ENCODE peak calls at places on chromosome 5, in six cellular contexts. V is A549, M is body of pancreas, R is HCT116, J is cardiac fibroblast, Z is prostate gland. L is an unnamed sample.

GRCh38 chr5:168106008-168106761 is 185.3 kb upstream of the WWC1 start:
- DNase-seq in V (peak), M (no peak), R (no peak), J (no peak), Z (no peak), L (no peak)

GRCh38 chr5:149271195-149271716 is 403 bp upstream of the AFAP1L1 start:
- DNase-seq in V (peak), M (no peak), R (no peak), J (no peak), Z (no peak), L (no peak)

GRCh38 chr5:135978212-135978631 is 23.4 kb upstream of the LECT2 start:
- DNase-seq in V (peak), M (no peak), R (no peak), J (peak), Z (no peak), L (no peak)

GRCh38 chr5:31639488-31640011 is 619 bp downstream of the PDZD2 start:
- DNase-seq in V (no peak), M (no peak), R (no peak), J (no peak), Z (no peak), L (no peak)

GRCh38 chr5:181219262-181220177 is 3.6 kb upstream of the TRIM41 start:
- DNase-seq in V (no peak), M (no peak), R (no peak), J (no peak), Z (no peak), L (no peak)

GRCh38 chr5:65742565-65743231 is 20.7 kb downstream of the NLN start:
- DNase-seq in V (peak), M (no peak), R (peak), J (peak), Z (no peak), L (peak)

GRCh38 chr5:14156611-14157493 is 13.7 kb downstream of the TRIO start:
- DNase-seq in V (peak), M (no peak), R (peak), J (peak), Z (no peak), L (peak)

GRCh38 chr5:125402787-125403186 is 656.3 kb upstream of the ZNF608 start:
- DNase-seq in V (no peak), M (no peak), R (no peak), J (no peak), Z (no peak), L (no peak)

GRCh38 chr5:139676951-139677367 is 28.8 kb downstream of the CXXC5 start:
- DNase-seq in V (no peak), M (no peak), R (no peak), J (no peak), Z (no peak), L (no peak)
- H3K4me3 ChIP-seq in V (no peak), M (no peak), R (no peak), J (no peak), Z (no peak), L (no peak)

GRCh38 chr5:4613440-4613839 is 526.7 kb upstream of the ADAMTS16 start:
- DNase-seq in V (no peak), M (no peak), R (no peak), J (no peak), Z (no peak), L (no peak)
- TF ChIP-seq CTCF in V (no peak), M (no peak), R (no peak), J (no peak), Z (no peak), L (no peak)

GRCh38 chr5:68251804-68252648 is 36.5 kb downstream of the PIK3R1 start:
- DNase-seq in V (no peak), M (no peak), R (no peak), J (peak), Z (peak), L (peak)
- H3K4me3 ChIP-seq in V (no peak), M (no peak), R (no peak), J (no peak), Z (no peak), L (no peak)

DNA sequence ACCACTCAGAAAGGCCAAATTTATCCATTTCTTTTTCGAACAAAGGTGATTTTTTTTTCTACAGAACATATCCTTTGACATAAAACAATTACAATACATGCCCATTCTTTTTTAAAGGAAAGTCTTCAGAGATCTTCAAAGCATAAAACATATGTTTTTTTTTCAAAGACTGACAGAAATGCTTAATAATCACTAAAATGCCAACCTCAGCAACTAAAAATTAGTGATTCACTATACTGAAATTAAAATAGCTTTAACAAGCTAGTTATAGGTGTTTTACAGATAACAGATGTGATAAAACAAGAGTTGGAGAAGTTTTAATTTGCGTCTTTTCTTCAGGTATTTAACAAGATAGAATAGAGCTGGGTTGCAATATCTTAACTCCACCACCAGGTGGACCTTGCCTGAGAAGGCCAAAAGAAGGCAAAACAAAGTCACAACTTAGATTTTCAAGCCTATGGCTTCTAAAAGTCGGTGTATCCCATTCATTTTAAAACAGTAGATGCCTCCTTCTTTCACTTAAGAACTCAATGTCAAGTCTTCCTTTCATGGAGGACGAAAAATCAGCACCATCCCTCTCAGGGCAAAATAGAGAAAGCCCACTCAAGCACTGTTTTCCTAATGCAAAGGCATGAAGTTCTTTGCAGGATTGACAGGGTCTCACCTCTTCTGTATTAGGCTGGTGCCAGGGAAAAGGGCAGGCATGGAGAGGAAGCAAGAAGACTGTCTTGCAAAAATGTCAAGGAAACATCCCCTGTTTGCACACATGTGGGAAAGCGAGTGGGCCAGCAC is 31.1 kb upstream of the CPLX2 start:
- DNase-seq in V (peak), M (no peak), R (no peak), J (peak), Z (no peak), L (no peak)
- TF ChIP-seq CTCF in V (peak), M (peak), R (peak), J (peak), Z (peak), L (peak)

DNA sequence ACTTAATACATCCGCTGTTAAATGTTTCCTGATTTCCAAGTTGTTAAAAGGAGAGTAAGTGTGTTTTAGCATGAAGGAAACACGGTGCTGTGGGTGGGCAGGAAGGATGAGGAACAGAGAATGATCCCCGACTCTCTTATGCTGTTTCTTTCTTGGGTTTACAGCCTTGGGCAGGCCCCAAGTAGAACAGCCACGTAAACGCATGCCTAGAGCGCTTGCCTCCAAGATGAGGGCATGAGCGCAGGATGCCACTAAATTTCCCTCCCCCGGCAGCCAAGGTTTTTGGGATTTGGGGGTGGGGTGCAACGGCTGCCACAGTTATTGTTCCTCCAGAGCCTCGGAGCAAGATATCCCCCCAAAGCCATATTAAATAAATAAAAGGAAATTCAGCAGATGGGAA is 10.1 kb upstream of the DELE1 start:
- DNase-seq in V (no peak), M (no peak), R (no peak), J (no peak), Z (no peak), L (no peak)
- H3K4me3 ChIP-seq in V (no peak), M (no peak), R (no peak), J (no peak), Z (no peak), L (no peak)

GRCh38 chr5:74015716-74016115 is 389.7 kb downstream of the ARHGEF28 start:
- DNase-seq in V (no peak), M (no peak), R (no peak), J (no peak), Z (no peak), L (no peak)
- TF ChIP-seq CTCF in V (no peak), M (no peak), R (no peak), J (no peak), Z (no peak), L (no peak)

DNA sequence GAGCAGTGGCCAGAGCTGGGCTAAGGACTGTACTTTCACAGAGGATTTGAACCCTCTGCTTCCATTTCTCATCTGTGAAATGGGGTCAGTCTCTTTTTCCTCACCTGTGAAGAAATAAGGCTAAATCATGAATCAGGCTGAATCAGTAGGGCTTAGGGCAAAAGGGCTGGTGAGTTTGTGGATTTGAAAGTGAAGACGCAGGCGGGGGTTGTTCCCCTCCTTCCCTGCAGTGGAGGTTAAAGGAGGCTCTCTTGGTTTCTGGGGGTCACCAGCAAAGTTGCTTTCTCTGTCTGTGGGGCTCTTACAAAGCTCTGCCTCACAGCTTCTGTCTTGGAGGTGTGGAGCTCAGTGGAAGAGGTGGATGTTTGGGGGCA is 17.6 kb upstream of the NDST1 start:
- DNase-seq in V (no peak), M (no peak), R (no peak), J (no peak), Z (no peak), L (no peak)
- H3K4me3 ChIP-seq in V (no peak), M (no peak), R (no peak), J (no peak), Z (no peak), L (no peak)

GRCh38 chr5:116574682-116575634 is at the start of gene SEMA6A:
- DNase-seq in V (peak), M (peak), R (peak), J (peak), Z (peak), L (peak)
- TF ChIP-seq CTCF in V (no peak), M (peak), R (no peak), J (no peak), Z (peak), L (no peak)

DNA sequence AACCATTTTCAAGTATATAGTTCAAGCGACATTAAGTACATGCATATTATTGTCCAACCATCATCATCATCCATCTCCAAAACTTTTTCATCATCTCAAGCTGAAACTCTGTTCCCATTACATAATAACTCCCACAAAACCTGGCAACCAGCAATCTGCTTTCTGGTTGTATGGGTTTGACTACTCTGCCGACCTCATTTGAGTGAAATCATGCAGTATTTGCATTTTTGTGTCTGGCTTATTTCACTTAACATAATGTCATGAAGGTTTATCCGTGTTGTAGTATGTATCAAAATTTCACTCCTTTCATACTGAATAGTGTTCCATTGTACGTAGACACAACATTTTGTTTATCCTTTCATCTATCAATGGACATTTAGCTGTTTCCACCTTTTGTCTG is 74.8 kb downstream of the SGCD start:
- DNase-seq in V (no peak), M (no peak), R (no peak), J (no peak), Z (no peak), L (no peak)
- H3K4me3 ChIP-seq in V (no peak), M (no peak), R (no peak), J (no peak), Z (no peak), L (no peak)

DNA sequence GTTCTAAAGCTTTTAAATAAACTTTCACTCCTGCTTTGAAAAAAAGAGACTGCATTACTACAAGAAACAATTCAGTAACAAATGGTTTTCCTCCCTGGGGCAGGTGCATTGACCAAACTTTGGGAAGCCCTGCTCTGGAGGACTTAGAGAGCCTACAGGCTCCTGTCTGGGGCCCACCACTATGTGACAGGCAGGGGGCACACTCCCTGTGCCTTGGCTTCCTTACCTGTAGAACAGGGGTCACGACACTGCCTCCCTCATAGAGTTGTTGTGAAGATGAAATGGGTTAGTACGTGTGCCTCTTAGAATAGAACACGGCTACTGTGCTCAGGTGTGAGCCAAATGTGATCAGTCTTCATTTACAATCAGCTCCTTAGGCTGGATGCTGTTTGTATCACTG is 130.1 kb downstream of the GPBP1 start:
- DNase-seq in V (peak), M (no peak), R (no peak), J (no peak), Z (no peak), L (no peak)
- TF ChIP-seq CTCF in V (no peak), M (no peak), R (peak), J (no peak), Z (no peak), L (peak)

L was measured in astrocyte of the cerebellum.